ENCODE peak calls at places on chromosomes 13 and 19, in six cellular contexts. L, G, M, O, Z and W are unnamed samples.
A peak's percentile ranks its signal among the peaks of the same experiment; 100 is the strongest.

GRCh38 chr19:39696418-39696817 is 7.9 kb upstream of the LGALS14 start:
- DNase-seq in L (no peak), G (no peak), M (no peak), O (no peak), Z (no peak), W (peak; percentile 98)

GRCh38 chr13:26117620-26118019 is 65.8 kb upstream of the SHISA2 start:
- DNase-seq in L (no peak), G (no peak), M (no peak), O (no peak), Z (no peak), W (no peak)

GRCh38 chr13:96898212-96898611 is 96.1 kb downstream of the OXGR1 start:
- DNase-seq in L (peak; percentile 41), G (no peak), M (no peak), O (no peak), Z (no peak), W (no peak)

GRCh38 chr13:41821195-41821594 is 139.7 kb downstream of the VWA8 start:
- DNase-seq in L (no peak), G (no peak), M (no peak), O (no peak), Z (no peak), W (no peak)

GRCh38 chr13:104318121-104318520 is 1251.9 kb upstream of the SLC10A2 start:
- DNase-seq in L (peak; percentile 71), G (no peak), M (peak; percentile 9), O (no peak), Z (peak; percentile 55), W (no peak)

GRCh38 chr13:81184556-81185265 is 843.8 kb upstream of the SPRY2 start:
- DNase-seq in L (peak; percentile 11), G (no peak), M (no peak), O (no peak), Z (no peak), W (peak; percentile 15)

GRCh38 chr19:42065511-42065910 is 4.5 kb downstream of the GRIK5 start:
- DNase-seq in L (no peak), G (no peak), M (no peak), O (no peak), Z (no peak), W (no peak)

GRCh38 chr19:35095667-35096368 is 19.8 kb upstream of the FXYD3 start:
- DNase-seq in L (no peak), G (no peak), M (no peak), O (no peak), Z (no peak), W (peak; percentile 47)

GRCh38 chr19:47660435-47660832 is 51.5 kb downstream of the BICRA start:
- DNase-seq in L (no peak), G (no peak), M (no peak), O (no peak), Z (no peak), W (peak; percentile 92)

GRCh38 chr13:101996906-101997408 is 404.9 kb downstream of the FGF14 start:
- DNase-seq in L (no peak), G (no peak), M (peak; percentile 32), O (no peak), Z (peak; percentile 57), W (no peak)

GRCh38 chr13:97385146-97385545 is 48.8 kb upstream of the RAP2A start:
- DNase-seq in L (no peak), G (no peak), M (no peak), O (no peak), Z (no peak), W (peak; percentile 74)

GRCh38 chr13:41231786-41232185 is 31.6 kb downstream of the MTRF1 start:
- DNase-seq in L (peak; percentile 40), G (no peak), M (no peak), O (no peak), Z (no peak), W (no peak)

GRCh38 chr19:45607071-45608029 is 5.3 kb upstream of the GPR4 start:
- DNase-seq in L (peak; percentile 59), G (peak; percentile 86), M (peak; percentile 45), O (peak; percentile 44), Z (peak; percentile 73), W (peak; percentile 85)

GRCh38 chr19:38837656-38838121 is 6.1 kb upstream of the ECH1 start:
- DNase-seq in L (no peak), G (no peak), M (no peak), O (no peak), Z (no peak), W (peak; percentile 99)

GRCh38 chr19:13492128-13492527 is 14.2 kb downstream of the CACNA1A start:
- DNase-seq in L (peak; percentile 36), G (no peak), M (no peak), O (no peak), Z (no peak), W (no peak)

GRCh38 chr13:44103721-44104490 is 224.2 kb downstream of the LACC1 start:
- DNase-seq in L (no peak), G (no peak), M (peak; percentile 48), O (no peak), Z (peak; percentile 82), W (no peak)